ENCODE peak calls at places on chromosomes 12 and 14, in five cellular contexts. D is hypothalamus, Z is HEK293T, I is M059J, H is activated gamma-delta T cell treated with Interleukin-2 at 50 U/mL for 16 hours. J is an unnamed sample.

GRCh38 chr14:22994762-22995275 is 12.5 kb upstream of the AJUBA start:
- DNase-seq in D (no peak), Z (peak), I (peak), H (peak), J (no peak)

GRCh38 chr12:69415471-69416275 is 54.5 kb upstream of the FRS2 start:
- DNase-seq in D (no peak), Z (peak), I (peak), H (no peak), J (peak)

GRCh38 chr12:15584366-15585041 is 204.7 kb downstream of the EPS8 start:
- DNase-seq in D (no peak), Z (peak), I (peak), H (peak), J (no peak)

GRCh38 chr14:54251356-54251755 is 145.5 kb upstream of the CDKN3 start:
- DNase-seq in D (no peak), Z (no peak), I (peak), H (no peak), J (no peak)

GRCh38 chr12:50566066-50566465 is 61.3 kb downstream of the DIP2B start:
- DNase-seq in D (no peak), Z (no peak), I (peak), H (no peak), J (no peak)

GRCh38 chr14:69323266-69323966 is 63.5 kb downstream of the GALNT16 start:
- DNase-seq in D (no peak), Z (no peak), I (no peak), H (no peak), J (no peak)

GRCh38 chr14:50757702-50758101 is 73.3 kb downstream of the NIN start:
- DNase-seq in D (no peak), Z (no peak), I (no peak), H (no peak), J (no peak)

GRCh38 chr14:64698899-64699298 is 5.3 kb upstream of the PLEKHG3 start:
- DNase-seq in D (no peak), Z (no peak), I (no peak), H (no peak), J (no peak)

GRCh38 chr14:20631821-20632389 is 9.6 kb downstream of the OR6S1 start:
- DNase-seq in D (no peak), Z (peak), I (peak), H (no peak), J (no peak)

GRCh38 chr12:85466906-85467305 is 186.9 kb downstream of the ALX1 start:
- DNase-seq in D (no peak), Z (no peak), I (peak), H (no peak), J (no peak)

GRCh38 chr14:66508846-66509621 is 1.1 kb downstream of the GPHN start:
- DNase-seq in D (peak), Z (peak), I (peak), H (peak), J (no peak)

GRCh38 chr12:50751921-50752721 is 11.8 kb upstream of the ATF1 start:
- DNase-seq in D (no peak), Z (no peak), I (peak), H (no peak), J (no peak)

GRCh38 chr14:24398943-24399801 is at the start of gene NYNRIN:
- DNase-seq in D (no peak), Z (peak), I (no peak), H (peak), J (no peak)

GRCh38 chr12:47942327-47943230 is 20.8 kb upstream of the TMEM106C start:
- DNase-seq in D (no peak), Z (no peak), I (no peak), H (peak), J (no peak)

GRCh38 chr12:131035268-131035681 is 81.6 kb downstream of the ADGRD1 start:
- DNase-seq in D (no peak), Z (no peak), I (no peak), H (no peak), J (no peak)

GRCh38 chr12:131947482-131948027 is 2.2 kb upstream of the EP400 start:
- DNase-seq in D (no peak), Z (no peak), I (no peak), H (no peak), J (no peak)

GRCh38 chr12:22692964-22693555 is 68.1 kb downstream of the ETNK1 start:
- DNase-seq in D (no peak), Z (no peak), I (no peak), H (no peak), J (no peak)

GRCh38 chr12:103745962-103746361 is 95.1 kb downstream of the NT5DC3 start:
- DNase-seq in D (no peak), Z (peak), I (no peak), H (no peak), J (no peak)

GRCh38 chr12:59517522-59517921 is 78.3 kb upstream of the SLC16A7 start:
- DNase-seq in D (no peak), Z (no peak), I (no peak), H (no peak), J (no peak)

GRCh38 chr12:22578328-22578727 is 34.0 kb upstream of the C2CD5 start:
- DNase-seq in D (no peak), Z (no peak), I (no peak), H (no peak), J (no peak)

GRCh38 chr12:102023343-102023930 is 38.4 kb downstream of the WASHC3 start:
- DNase-seq in D (no peak), Z (no peak), I (peak), H (no peak), J (no peak)

GRCh38 chr12:53538209-53538689 is 31.0 kb upstream of the NPFF start:
- DNase-seq in D (no peak), Z (no peak), I (no peak), H (no peak), J (peak)

GRCh38 chr12:93624595-93625294 is 52.3 kb downstream of the SOCS2 start:
- DNase-seq in D (no peak), Z (no peak), I (peak), H (no peak), J (peak)

GRCh38 chr12:120799417-120800045 is 73.9 kb downstream of the ACADS start:
- DNase-seq in D (no peak), Z (no peak), I (no peak), H (no peak), J (no peak)

GRCh38 chr14:22657861-22658260 is 13.7 kb upstream of the OR6J1 start:
- DNase-seq in D (no peak), Z (no peak), I (peak), H (no peak), J (no peak)

GRCh38 chr12:121789800-121790748 is 3.4 kb downstream of the RHOF start:
- DNase-seq in D (no peak), Z (no peak), I (no peak), H (peak), J (no peak)

GRCh38 chr12:89138048-89138852 is 214.1 kb downstream of the DUSP6 start:
- DNase-seq in D (no peak), Z (peak), I (peak), H (no peak), J (no peak)

GRCh38 chr12:52847335-52848102 is 1.3 kb downstream of the KRT78 start:
- DNase-seq in D (no peak), Z (no peak), I (peak), H (no peak), J (no peak)

GRCh38 chr12:124493809-124494750 is 73.3 kb downstream of the NCOR2 start:
- DNase-seq in D (no peak), Z (no peak), I (no peak), H (no peak), J (no peak)

GRCh38 chr14:62432955-62433354 is 612.3 kb downstream of the KCNH5 start:
- DNase-seq in D (no peak), Z (no peak), I (no peak), H (no peak), J (no peak)

GRCh38 chr14:38481939-38482678 is 226.2 kb upstream of the CLEC14A start:
- DNase-seq in D (no peak), Z (no peak), I (peak), H (no peak), J (peak)

GRCh38 chr14:59161571-59162175 is 26.8 kb upstream of the DAAM1 start:
- DNase-seq in D (no peak), Z (no peak), I (peak), H (peak), J (peak)